ENCODE peak calls at places on chromosomes 4 and X, in six cellular contexts. W is RWPE1; C is activated CD8-positive, alpha-beta T cell treated with anti-CD3 and anti-CD28 coated beads for 36 hours; H is AG20443; P is germinal center; T is NCI-H524. M is an unnamed sample.

GRCh38 chr4:128862608-128863313 is 53.3 kb downstream of the JADE1 start:
- DNase-seq in W (no peak), C (peak), H (no peak), P (peak), T (no peak), M (peak)

GRCh38 chrX:67555578-67556203 is 11.9 kb downstream of the AR start:
- DNase-seq in W (no peak), C (no peak), H (peak), P (no peak), T (peak), M (peak)

GRCh38 chr4:53476232-53477037 is 99.0 kb downstream of the FIP1L1 start:
- DNase-seq in W (peak), C (no peak), H (peak), P (no peak), T (no peak), M (peak)

GRCh38 chr4:121597346-121597934 is 99.3 kb downstream of the ANXA5 start:
- DNase-seq in W (peak), C (peak), H (no peak), P (no peak), T (no peak), M (no peak)

GRCh38 chr4:180827193-180827592 is 1416.0 kb upstream of the TENM3 start:
- DNase-seq in W (no peak), C (no peak), H (peak), P (no peak), T (no peak), M (peak)

GRCh38 chr4:112332398-112332797 is 35.2 kb downstream of the ALPK1 start:
- DNase-seq in W (no peak), C (no peak), H (no peak), P (no peak), T (no peak), M (no peak)

GRCh38 chr4:159443975-159444374 is 341.1 kb downstream of the RAPGEF2 start:
- DNase-seq in W (no peak), C (no peak), H (no peak), P (no peak), T (no peak), M (peak)

GRCh38 chr4:78057135-78057599 is at the start of gene FRAS1:
- DNase-seq in W (peak), C (peak), H (peak), P (peak), T (peak), M (peak)

GRCh38 chrX:44415639-44416386 is 72.3 kb upstream of the EFHC2 start:
- DNase-seq in W (no peak), C (no peak), H (no peak), P (no peak), T (peak), M (no peak)

GRCh38 chrX:112641449-112641848 is 38.3 kb downstream of the LHFPL1 start:
- DNase-seq in W (no peak), C (no peak), H (no peak), P (no peak), T (no peak), M (no peak)

GRCh38 chr4:165662341-165662740 is 210.7 kb upstream of the TLL1 start:
- DNase-seq in W (no peak), C (no peak), H (no peak), P (no peak), T (no peak), M (no peak)